ENCODE peak calls at places on chromosomes 3 and 15, in six cellular contexts. One of them, this sample, is unnamed.

GRCh38 chr3:194868831-194869230 is 183.1 kb downstream of the FAM43A start:
- DNase-seq in psoas muscle: no peak
- DNase-seq in CD4-positive, CD25-positive, alpha-beta regulatory T cell: no peak
- DNase-seq in IMR-90: no peak
- DNase-seq in astrocyte of the spinal cord: no peak
- DNase-seq in adrenal gland: no peak
- DNase-seq in this sample: no peak

GRCh38 chr3:134235677-134236076 is 15.0 kb downstream of the RYK start:
- DNase-seq in psoas muscle: no peak
- DNase-seq in CD4-positive, CD25-positive, alpha-beta regulatory T cell: no peak
- DNase-seq in IMR-90: no peak
- DNase-seq in astrocyte of the spinal cord: no peak
- DNase-seq in adrenal gland: no peak
- DNase-seq in this sample: no peak

GRCh38 chr3:142270407-142270806 is 45.0 kb upstream of the GK5 start:
- DNase-seq in psoas muscle: no peak
- DNase-seq in CD4-positive, CD25-positive, alpha-beta regulatory T cell: no peak
- DNase-seq in IMR-90: no peak
- DNase-seq in astrocyte of the spinal cord: no peak
- DNase-seq in adrenal gland: no peak
- DNase-seq in this sample: no peak

GRCh38 chr3:112860898-112861297 is 14.2 kb upstream of the CD200R1L start:
- DNase-seq in psoas muscle: no peak
- DNase-seq in CD4-positive, CD25-positive, alpha-beta regulatory T cell: no peak
- DNase-seq in IMR-90: no peak
- DNase-seq in astrocyte of the spinal cord: no peak
- DNase-seq in adrenal gland: no peak
- DNase-seq in this sample: no peak

GRCh38 chr3:17120115-17120514 is 235.4 kb downstream of the PLCL2 start:
- DNase-seq in psoas muscle: no peak
- DNase-seq in CD4-positive, CD25-positive, alpha-beta regulatory T cell: no peak
- DNase-seq in IMR-90: no peak
- DNase-seq in astrocyte of the spinal cord: no peak
- DNase-seq in adrenal gland: no peak
- DNase-seq in this sample: no peak

GRCh38 chr15:62362608-62363007 is 197.5 kb upstream of the C2CD4B start:
- DNase-seq in psoas muscle: no peak
- DNase-seq in CD4-positive, CD25-positive, alpha-beta regulatory T cell: no peak
- DNase-seq in IMR-90: peak; percentile 51
- DNase-seq in astrocyte of the spinal cord: no peak
- DNase-seq in adrenal gland: no peak
- DNase-seq in this sample: no peak

GRCh38 chr3:171844873-171845272 is 1.7 kb downstream of the TMEM212 start:
- DNase-seq in psoas muscle: no peak
- DNase-seq in CD4-positive, CD25-positive, alpha-beta regulatory T cell: no peak
- DNase-seq in IMR-90: no peak
- DNase-seq in astrocyte of the spinal cord: no peak
- DNase-seq in adrenal gland: no peak
- DNase-seq in this sample: no peak

GRCh38 chr3:72288955-72289707 is 504.2 kb upstream of the PROK2 start:
- DNase-seq in psoas muscle: no peak
- DNase-seq in CD4-positive, CD25-positive, alpha-beta regulatory T cell: no peak
- DNase-seq in IMR-90: peak; percentile 57
- DNase-seq in astrocyte of the spinal cord: peak; percentile 78
- DNase-seq in adrenal gland: no peak
- DNase-seq in this sample: peak; percentile 78

GRCh38 chr3:23254287-23254686 is 51.2 kb downstream of the UBE2E2 start:
- DNase-seq in psoas muscle: no peak
- DNase-seq in CD4-positive, CD25-positive, alpha-beta regulatory T cell: no peak
- DNase-seq in IMR-90: no peak
- DNase-seq in astrocyte of the spinal cord: no peak
- DNase-seq in adrenal gland: no peak
- DNase-seq in this sample: no peak

GRCh38 chr15:39415634-39416033 is 165.2 kb upstream of the THBS1 start:
- DNase-seq in psoas muscle: no peak
- DNase-seq in CD4-positive, CD25-positive, alpha-beta regulatory T cell: no peak
- DNase-seq in IMR-90: no peak
- DNase-seq in astrocyte of the spinal cord: no peak
- DNase-seq in adrenal gland: no peak
- DNase-seq in this sample: no peak

GRCh38 chr3:49132437-49133225 is at the start of gene LAMB2:
- DNase-seq in psoas muscle: peak; percentile 83
- DNase-seq in CD4-positive, CD25-positive, alpha-beta regulatory T cell: no peak
- DNase-seq in IMR-90: peak; percentile 74
- DNase-seq in astrocyte of the spinal cord: peak; percentile 86
- DNase-seq in adrenal gland: peak; percentile 84
- DNase-seq in this sample: peak; percentile 53

GRCh38 chr3:108486910-108487309 is 23.5 kb downstream of the MYH15 start:
- DNase-seq in psoas muscle: peak; percentile 64
- DNase-seq in CD4-positive, CD25-positive, alpha-beta regulatory T cell: no peak
- DNase-seq in IMR-90: peak; percentile 71
- DNase-seq in astrocyte of the spinal cord: peak; percentile 39
- DNase-seq in adrenal gland: peak; percentile 26
- DNase-seq in this sample: peak; percentile 56

GRCh38 chr3:147427796-147428195 is 18.6 kb downstream of the ZIC1 start:
- DNase-seq in psoas muscle: no peak
- DNase-seq in CD4-positive, CD25-positive, alpha-beta regulatory T cell: no peak
- DNase-seq in IMR-90: no peak
- DNase-seq in astrocyte of the spinal cord: peak; percentile 55
- DNase-seq in adrenal gland: no peak
- DNase-seq in this sample: no peak

GRCh38 chr3:109339186-109339585 is 1.8 kb upstream of the DPPA4 start:
- DNase-seq in psoas muscle: no peak
- DNase-seq in CD4-positive, CD25-positive, alpha-beta regulatory T cell: no peak
- DNase-seq in IMR-90: no peak
- DNase-seq in astrocyte of the spinal cord: no peak
- DNase-seq in adrenal gland: no peak
- DNase-seq in this sample: no peak

GRCh38 chr15:47711654-47712053 is 5.7 kb upstream of the SEMA6D start:
- DNase-seq in psoas muscle: no peak
- DNase-seq in CD4-positive, CD25-positive, alpha-beta regulatory T cell: no peak
- DNase-seq in IMR-90: no peak
- DNase-seq in astrocyte of the spinal cord: no peak
- DNase-seq in adrenal gland: no peak
- DNase-seq in this sample: no peak

GRCh38 chr3:50155891-50156290 is 767 bp downstream of the SEMA3F start:
- DNase-seq in psoas muscle: no peak
- DNase-seq in CD4-positive, CD25-positive, alpha-beta regulatory T cell: no peak
- DNase-seq in IMR-90: no peak
- DNase-seq in astrocyte of the spinal cord: no peak
- DNase-seq in adrenal gland: no peak
- DNase-seq in this sample: no peak

GRCh38 chr3:169241928-169242751 is 421.4 kb downstream of the MECOM start:
- DNase-seq in psoas muscle: no peak
- DNase-seq in CD4-positive, CD25-positive, alpha-beta regulatory T cell: no peak
- DNase-seq in IMR-90: peak; percentile 59
- DNase-seq in astrocyte of the spinal cord: peak; percentile 80
- DNase-seq in adrenal gland: no peak
- DNase-seq in this sample: no peak

GRCh38 chr15:60508442-60508841 is 29.5 kb upstream of the ICE2 start:
- DNase-seq in psoas muscle: no peak
- DNase-seq in CD4-positive, CD25-positive, alpha-beta regulatory T cell: no peak
- DNase-seq in IMR-90: no peak
- DNase-seq in astrocyte of the spinal cord: no peak
- DNase-seq in adrenal gland: no peak
- DNase-seq in this sample: no peak

GRCh38 chr3:66816110-66816761 is 181.9 kb upstream of the KBTBD8 start:
- DNase-seq in psoas muscle: no peak
- DNase-seq in CD4-positive, CD25-positive, alpha-beta regulatory T cell: no peak
- DNase-seq in IMR-90: peak; percentile 83
- DNase-seq in astrocyte of the spinal cord: peak; percentile 77
- DNase-seq in adrenal gland: no peak
- DNase-seq in this sample: no peak

GRCh38 chr15:58293622-58294550 is 137.9 kb upstream of the LIPC start:
- DNase-seq in psoas muscle: no peak
- DNase-seq in CD4-positive, CD25-positive, alpha-beta regulatory T cell: no peak
- DNase-seq in IMR-90: no peak
- DNase-seq in astrocyte of the spinal cord: no peak
- DNase-seq in adrenal gland: no peak
- DNase-seq in this sample: no peak

GRCh38 chr3:186640473-186640818 is 247 bp downstream of the FETUB start:
- DNase-seq in psoas muscle: peak; percentile 50
- DNase-seq in CD4-positive, CD25-positive, alpha-beta regulatory T cell: no peak
- DNase-seq in IMR-90: no peak
- DNase-seq in astrocyte of the spinal cord: peak; percentile 43
- DNase-seq in adrenal gland: no peak
- DNase-seq in this sample: no peak

GRCh38 chr3:97197830-97198229 is 383.4 kb downstream of the EPHA6 start:
- DNase-seq in psoas muscle: no peak
- DNase-seq in CD4-positive, CD25-positive, alpha-beta regulatory T cell: no peak
- DNase-seq in IMR-90: no peak
- DNase-seq in astrocyte of the spinal cord: no peak
- DNase-seq in adrenal gland: no peak
- DNase-seq in this sample: no peak

GRCh38 chr3:69210068-69210730 is 87.8 kb upstream of the LMOD3 start:
- DNase-seq in psoas muscle: no peak
- DNase-seq in CD4-positive, CD25-positive, alpha-beta regulatory T cell: no peak
- DNase-seq in IMR-90: no peak
- DNase-seq in astrocyte of the spinal cord: no peak
- DNase-seq in adrenal gland: no peak
- DNase-seq in this sample: no peak

GRCh38 chr15:92705693-92706618 is 50.4 kb upstream of the FAM174B start:
- DNase-seq in psoas muscle: no peak
- DNase-seq in CD4-positive, CD25-positive, alpha-beta regulatory T cell: no peak
- DNase-seq in IMR-90: no peak
- DNase-seq in astrocyte of the spinal cord: no peak
- DNase-seq in adrenal gland: no peak
- DNase-seq in this sample: no peak

GRCh38 chr3:5036858-5037257 is 57.6 kb downstream of the BHLHE40 start:
- DNase-seq in psoas muscle: no peak
- DNase-seq in CD4-positive, CD25-positive, alpha-beta regulatory T cell: no peak
- DNase-seq in IMR-90: no peak
- DNase-seq in astrocyte of the spinal cord: no peak
- DNase-seq in adrenal gland: no peak
- DNase-seq in this sample: no peak

GRCh38 chr3:5036536-5036833 is 57.2 kb downstream of the BHLHE40 start:
- DNase-seq in psoas muscle: no peak
- DNase-seq in CD4-positive, CD25-positive, alpha-beta regulatory T cell: no peak
- DNase-seq in IMR-90: no peak
- DNase-seq in astrocyte of the spinal cord: no peak
- DNase-seq in adrenal gland: no peak
- DNase-seq in this sample: no peak

GRCh38 chr3:5039585-5039984 is 60.3 kb downstream of the BHLHE40 start:
- DNase-seq in psoas muscle: no peak
- DNase-seq in CD4-positive, CD25-positive, alpha-beta regulatory T cell: no peak
- DNase-seq in IMR-90: no peak
- DNase-seq in astrocyte of the spinal cord: no peak
- DNase-seq in adrenal gland: no peak
- DNase-seq in this sample: no peak

GRCh38 chr3:5037828-5038227 is 58.6 kb downstream of the BHLHE40 start:
- DNase-seq in psoas muscle: no peak
- DNase-seq in CD4-positive, CD25-positive, alpha-beta regulatory T cell: no peak
- DNase-seq in IMR-90: no peak
- DNase-seq in astrocyte of the spinal cord: no peak
- DNase-seq in adrenal gland: no peak
- DNase-seq in this sample: no peak

GRCh38 chr3:5038243-5038642 is 59.0 kb downstream of the BHLHE40 start:
- DNase-seq in psoas muscle: no peak
- DNase-seq in CD4-positive, CD25-positive, alpha-beta regulatory T cell: no peak
- DNase-seq in IMR-90: no peak
- DNase-seq in astrocyte of the spinal cord: no peak
- DNase-seq in adrenal gland: no peak
- DNase-seq in this sample: no peak
- H3K4me3 ChIP-seq in psoas muscle: no peak overlapping the region
- H3K4me3 ChIP-seq in CD4-positive, CD25-positive, alpha-beta regulatory T cell: no peak overlapping the region
- H3K4me3 ChIP-seq in IMR-90: no peak overlapping the region
- H3K4me3 ChIP-seq in astrocyte of the spinal cord: no peak overlapping the region
- H3K4me3 ChIP-seq in adrenal gland: no peak overlapping the region
- H3K4me3 ChIP-seq in this sample: no peak overlapping the region

GRCh38 chr3:106140471-106140870 is 271.7 kb upstream of the CBLB start:
- DNase-seq in psoas muscle: no peak
- DNase-seq in CD4-positive, CD25-positive, alpha-beta regulatory T cell: no peak
- DNase-seq in IMR-90: no peak
- DNase-seq in astrocyte of the spinal cord: no peak
- DNase-seq in adrenal gland: no peak
- DNase-seq in this sample: no peak

GRCh38 chr3:106135451-106136160 is 266.8 kb upstream of the CBLB start:
- DNase-seq in psoas muscle: no peak
- DNase-seq in CD4-positive, CD25-positive, alpha-beta regulatory T cell: no peak
- DNase-seq in IMR-90: no peak
- DNase-seq in astrocyte of the spinal cord: no peak
- DNase-seq in adrenal gland: no peak
- DNase-seq in this sample: no peak

GRCh38 chr3:106144051-106144450 is 275.2 kb upstream of the CBLB start:
- DNase-seq in psoas muscle: no peak
- DNase-seq in CD4-positive, CD25-positive, alpha-beta regulatory T cell: no peak
- DNase-seq in IMR-90: peak; percentile 55
- DNase-seq in astrocyte of the spinal cord: no peak
- DNase-seq in adrenal gland: no peak
- DNase-seq in this sample: no peak

GRCh38 chr3:106139834-106140233 is 271.0 kb upstream of the CBLB start:
- DNase-seq in psoas muscle: no peak
- DNase-seq in CD4-positive, CD25-positive, alpha-beta regulatory T cell: no peak
- DNase-seq in IMR-90: no peak
- DNase-seq in astrocyte of the spinal cord: no peak
- DNase-seq in adrenal gland: no peak
- DNase-seq in this sample: no peak
- H3K4me3 ChIP-seq in psoas muscle: no peak overlapping the region
- H3K4me3 ChIP-seq in CD4-positive, CD25-positive, alpha-beta regulatory T cell: no peak overlapping the region
- H3K4me3 ChIP-seq in IMR-90: no peak overlapping the region
- H3K4me3 ChIP-seq in astrocyte of the spinal cord: no peak overlapping the region
- H3K4me3 ChIP-seq in adrenal gland: no peak overlapping the region
- H3K4me3 ChIP-seq in this sample: no peak overlapping the region

GRCh38 chr3:24355806-24356205 is 138.8 kb downstream of the THRB start:
- DNase-seq in psoas muscle: no peak
- DNase-seq in CD4-positive, CD25-positive, alpha-beta regulatory T cell: no peak
- DNase-seq in IMR-90: no peak
- DNase-seq in astrocyte of the spinal cord: no peak
- DNase-seq in adrenal gland: no peak
- DNase-seq in this sample: no peak
- H3K4me3 ChIP-seq in psoas muscle: no peak overlapping the region
- H3K4me3 ChIP-seq in CD4-positive, CD25-positive, alpha-beta regulatory T cell: no peak overlapping the region
- H3K4me3 ChIP-seq in IMR-90: no peak overlapping the region
- H3K4me3 ChIP-seq in astrocyte of the spinal cord: no peak overlapping the region
- H3K4me3 ChIP-seq in adrenal gland: no peak overlapping the region
- H3K4me3 ChIP-seq in this sample: no peak overlapping the region

GRCh38 chr3:100261481-100261903 is 700 bp downstream of the TBC1D23 start:
- DNase-seq in psoas muscle: no peak
- DNase-seq in CD4-positive, CD25-positive, alpha-beta regulatory T cell: no peak
- DNase-seq in IMR-90: no peak
- DNase-seq in astrocyte of the spinal cord: no peak
- DNase-seq in adrenal gland: no peak
- DNase-seq in this sample: no peak

GRCh38 chr3:100263583-100263982 is 2.8 kb downstream of the TBC1D23 start:
- DNase-seq in psoas muscle: no peak
- DNase-seq in CD4-positive, CD25-positive, alpha-beta regulatory T cell: no peak
- DNase-seq in IMR-90: no peak
- DNase-seq in astrocyte of the spinal cord: no peak
- DNase-seq in adrenal gland: no peak
- DNase-seq in this sample: no peak

GRCh38 chr3:100266531-100266930 is 5.7 kb downstream of the TBC1D23 start:
- DNase-seq in psoas muscle: no peak
- DNase-seq in CD4-positive, CD25-positive, alpha-beta regulatory T cell: no peak
- DNase-seq in IMR-90: no peak
- DNase-seq in astrocyte of the spinal cord: no peak
- DNase-seq in adrenal gland: no peak
- DNase-seq in this sample: no peak

GRCh38 chr3:100265016-100265415 is 4.2 kb downstream of the TBC1D23 start:
- DNase-seq in psoas muscle: no peak
- DNase-seq in CD4-positive, CD25-positive, alpha-beta regulatory T cell: no peak
- DNase-seq in IMR-90: no peak
- DNase-seq in astrocyte of the spinal cord: no peak
- DNase-seq in adrenal gland: no peak
- DNase-seq in this sample: no peak

GRCh38 chr3:100264242-100264641 is 3.5 kb downstream of the TBC1D23 start:
- DNase-seq in psoas muscle: no peak
- DNase-seq in CD4-positive, CD25-positive, alpha-beta regulatory T cell: no peak
- DNase-seq in IMR-90: peak; percentile 11
- DNase-seq in astrocyte of the spinal cord: no peak
- DNase-seq in adrenal gland: no peak
- DNase-seq in this sample: no peak
- H3K4me3 ChIP-seq in psoas muscle: peak overlapping the region; percentile 94
- H3K4me3 ChIP-seq in CD4-positive, CD25-positive, alpha-beta regulatory T cell: no peak overlapping the region
- H3K4me3 ChIP-seq in IMR-90: no peak overlapping the region
- H3K4me3 ChIP-seq in astrocyte of the spinal cord: no peak overlapping the region
- H3K4me3 ChIP-seq in adrenal gland: no peak overlapping the region
- H3K4me3 ChIP-seq in this sample: no peak overlapping the region